ENCODE peak calls at places on chromosome 16, in eight cellular contexts. P, M, W, H, G, Q, J and Z are unnamed samples.

GRCh38 chr16:63292036-63292435 is 1255.8 kb upstream of the CDH8 start:
- DNase-seq in P (no peak), W (no peak), G (no peak), H (no peak), M (no peak), J (no peak), Q (no peak), Z (no peak)

GRCh38 chr16:66470556-66470955 is 43.5 kb downstream of the BEAN1 start:
- DNase-seq in H (no peak), J (no peak), M (no peak), P (no peak), G (no peak), Q (no peak), W (no peak), Z (peak; percentile 47)

GRCh38 chr16:67396775-67397450 is 3.6 kb upstream of the TPPP3 start:
- DNase-seq in J (no peak), G (no peak), H (no peak), M (no peak), W (no peak), P (no peak), Q (no peak), Z (no peak)

GRCh38 chr16:66677836-66678235 is 18.7 kb downstream of the CMTM4 start:
- DNase-seq in M (no peak), J (no peak), Q (no peak), G (no peak), P (no peak), H (no peak), W (no peak), Z (no peak)

GRCh38 chr16:64823676-64824075 is 298.2 kb downstream of the CDH11 start:
- DNase-seq in H (no peak), J (no peak), M (no peak), Q (no peak), P (no peak), W (no peak), G (no peak), Z (no peak)

GRCh38 chr16:54957403-54957802 is 26.7 kb downstream of the IRX5 start:
- DNase-seq in M (no peak), H (peak; percentile 49), P (peak; percentile 43), G (no peak), J (peak; percentile 29), W (no peak), Q (no peak), Z (no peak)

GRCh38 chr16:65855171-65856145 is 511.0 kb upstream of the CDH5 start:
- DNase-seq in H (no peak), P (no peak), W (no peak), J (no peak), G (no peak), Q (no peak), M (no peak), Z (no peak)

GRCh38 chr16:3949946-3950342 is 69.4 kb upstream of the CREBBP start:
- DNase-seq in J (no peak), W (no peak), P (no peak), Q (peak; percentile 59), G (no peak), H (no peak), M (no peak), Z (no peak)

GRCh38 chr16:9123401-9123800 is 32.0 kb downstream of the HAPSTR1 start:
- DNase-seq in Q (no peak), H (no peak), G (no peak), P (no peak), W (no peak), J (no peak), M (no peak), Z (no peak)

GRCh38 chr16:9125658-9126492 is 34.4 kb downstream of the HAPSTR1 start:
- DNase-seq in M (no peak), G (no peak), W (no peak), J (no peak), P (no peak), Q (no peak), H (no peak), Z (no peak)

GRCh38 chr16:9123871-9124270 is 32.4 kb downstream of the HAPSTR1 start:
- DNase-seq in H (peak; percentile 89), J (no peak), Q (peak; percentile 74), P (peak; percentile 52), W (no peak), M (peak; percentile 60), G (peak; percentile 65), Z (no peak)

GRCh38 chr16:9124908-9125584 is 33.6 kb downstream of the HAPSTR1 start:
- DNase-seq in J (no peak), P (no peak), G (no peak), M (no peak), H (no peak), W (no peak), Q (no peak), Z (no peak)

GRCh38 chr16:9124444-9124843 is 33.0 kb downstream of the HAPSTR1 start:
- DNase-seq in G (no peak), J (no peak), H (no peak), P (no peak), M (no peak), W (no peak), Q (no peak), Z (no peak)
- H3K27ac ChIP-seq in G (peak overlapping the region; percentile 61), J (no peak overlapping the region), H (no peak overlapping the region), P (no peak overlapping the region), M (peak overlapping the region; percentile 90), W (no peak overlapping the region), Q (no peak overlapping the region), Z (no peak overlapping the region)

DNA sequence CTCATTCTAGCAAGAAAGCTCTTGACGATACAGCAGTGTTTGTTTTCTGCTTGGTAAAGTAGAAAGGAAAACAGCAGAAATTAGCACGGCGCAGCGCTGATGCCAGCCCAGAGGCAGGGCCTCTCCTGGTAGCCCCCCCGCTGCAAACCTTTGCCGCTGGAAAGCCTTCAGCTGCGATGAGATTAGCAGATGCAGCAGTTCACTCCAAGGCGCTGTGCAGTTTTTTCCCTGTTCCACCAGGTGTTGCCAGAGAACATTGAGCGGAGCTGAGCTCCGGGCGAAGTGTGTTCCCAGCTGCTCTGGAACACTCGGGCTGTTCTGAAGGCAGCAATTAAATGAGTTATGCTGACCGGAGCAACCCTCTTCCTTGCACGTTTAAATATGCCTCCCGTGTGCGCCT is 72.5 kb downstream of the RBFOX1 start:
- DNase-seq in P (no peak), W (no peak), G (peak; percentile 38), M (no peak), J (no peak), Q (no peak), H (no peak), Z (no peak)
- TF ChIP-seq CTCF in P (no peak), W (no peak), G (peak; percentile 51), M (no peak), J (no peak), Q (no peak), H (no peak), Z (no peak)

GRCh38 chr16:57028086-57028485 is 38.7 kb downstream of the NLRC5 start:
- DNase-seq in W (no peak), P (peak; percentile 16), Q (no peak), M (no peak), H (no peak), G (no peak), J (no peak), Z (no peak)

GRCh38 chr16:57027067-57027466 is 37.7 kb downstream of the NLRC5 start:
- DNase-seq in P (no peak), W (no peak), H (no peak), Q (no peak), G (no peak), J (no peak), M (no peak), Z (no peak)

GRCh38 chr16:57026778-57027062 is 37.4 kb downstream of the NLRC5 start:
- DNase-seq in Q (no peak), M (no peak), J (no peak), G (no peak), P (no peak), W (no peak), H (no peak), Z (no peak)

GRCh38 chr16:57024894-57025680 is 35.7 kb downstream of the NLRC5 start:
- DNase-seq in W (no peak), P (no peak), G (no peak), M (no peak), J (no peak), Q (peak; percentile 59), H (peak; percentile 79), Z (no peak)

DNA sequence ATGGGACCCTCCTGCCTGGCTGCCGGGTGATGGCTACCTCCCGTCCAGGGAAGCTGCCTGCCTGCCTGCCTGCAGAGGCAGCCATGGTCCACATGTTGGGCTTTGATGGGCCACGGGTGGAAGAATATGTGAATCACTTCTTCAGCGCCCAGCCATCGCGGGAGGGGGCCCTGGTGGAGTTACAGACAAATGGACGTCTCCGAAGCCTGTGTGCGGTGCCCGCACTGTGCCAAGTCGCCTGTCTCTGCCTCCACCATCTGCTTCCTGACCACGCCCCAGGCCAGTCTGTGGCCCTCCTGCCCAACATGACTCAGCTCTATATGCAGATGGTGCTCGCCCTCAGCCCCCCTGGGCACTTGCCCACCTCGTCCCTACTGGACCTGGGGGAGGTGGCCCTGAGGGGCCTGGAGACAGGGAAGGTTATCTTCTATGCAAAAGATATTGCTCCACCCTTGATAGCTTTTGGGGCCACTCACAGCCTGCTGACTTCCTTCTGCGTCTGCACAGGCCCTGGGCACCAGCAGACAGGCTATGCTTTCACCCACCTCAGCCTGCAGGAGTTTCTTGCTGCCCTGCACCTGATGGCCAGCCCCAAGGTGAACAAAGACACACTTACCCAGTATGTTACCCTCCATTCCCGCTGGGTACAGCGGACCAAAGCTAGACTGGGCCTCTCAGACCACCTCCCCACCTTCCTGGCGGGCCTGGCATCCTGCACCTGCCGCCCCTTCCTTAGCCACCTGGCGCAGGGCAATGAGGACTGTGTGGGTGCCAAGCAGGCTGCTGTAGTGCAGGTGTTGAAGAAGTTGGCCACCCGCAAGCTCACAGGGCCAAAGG is 36.8 kb downstream of the NLRC5 start:
- DNase-seq in W (no peak), P (no peak), G (no peak), J (no peak), H (peak; percentile 39), M (no peak), Q (peak; percentile 59), Z (no peak)
- H3K4me3 ChIP-seq in W (no peak overlapping the region), P (no peak overlapping the region), G (no peak overlapping the region), J (no peak overlapping the region), H (no peak overlapping the region), M (no peak overlapping the region), Q (no peak overlapping the region), Z (no peak overlapping the region)

GRCh38 chr16:86865866-86866675 is 287.7 kb downstream of the FOXL1 start:
- DNase-seq in W (no peak), Q (no peak), M (no peak), J (no peak), H (no peak), P (peak; percentile 11), G (peak; percentile 44), Z (peak; percentile 79)

GRCh38 chr16:86866986-86867722 is 288.8 kb downstream of the FOXL1 start:
- DNase-seq in P (no peak), M (no peak), Q (no peak), G (no peak), J (no peak), W (no peak), H (no peak), Z (no peak)

GRCh38 chr16:86863609-86864008 is 285.3 kb downstream of the FOXL1 start:
- DNase-seq in M (no peak), H (no peak), G (no peak), Q (no peak), P (no peak), W (no peak), J (no peak), Z (no peak)

GRCh38 chr16:86862596-86862995 is 284.2 kb downstream of the FOXL1 start:
- DNase-seq in M (no peak), H (no peak), W (no peak), P (no peak), G (no peak), J (no peak), Q (no peak), Z (no peak)

DNA sequence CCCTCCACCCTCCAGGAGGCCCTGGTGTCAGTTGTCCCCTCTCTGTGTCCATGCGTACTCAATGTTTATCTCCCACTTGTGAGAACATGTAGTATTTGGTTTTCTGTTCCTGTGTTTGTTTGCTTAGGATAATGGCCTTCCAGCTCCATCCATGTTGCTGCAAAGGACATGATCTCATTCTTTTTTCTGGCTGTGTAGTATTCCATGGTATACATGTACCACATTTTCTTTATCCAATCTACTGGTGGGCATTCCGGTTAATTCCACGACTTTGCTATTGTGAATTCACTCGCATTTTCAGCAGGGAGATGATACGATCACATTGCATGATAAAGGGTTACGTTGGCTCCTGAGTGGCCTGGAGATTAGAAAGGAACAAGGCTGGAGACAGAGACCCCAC is 286.2 kb downstream of the FOXL1 start:
- DNase-seq in J (no peak), P (no peak), M (no peak), W (no peak), G (no peak), Q (no peak), H (no peak), Z (no peak)
- H3K27ac ChIP-seq in J (no peak overlapping the region), P (no peak overlapping the region), M (no peak overlapping the region), W (no peak overlapping the region), G (no peak overlapping the region), Q (no peak overlapping the region), H (no peak overlapping the region), Z (no peak overlapping the region)